ENCODE peak calls at places on chromosomes 4 and X, in four cellular contexts. E is NCI-H345, P is coronary artery, V is pons. D is an unnamed sample.

GRCh38 chr4:77669911-77670590 is 64.4 kb downstream of the CXCL13 start:
- DNase-seq in E (peak), P (no peak), V (no peak), D (no peak)

GRCh38 chr4:105158837-105159236 is 12.2 kb downstream of the TET2 start:
- DNase-seq in E (no peak), P (no peak), V (no peak), D (no peak)

GRCh38 chrX:45619290-45619689 is 418.6 kb upstream of the DIPK2B start:
- DNase-seq in E (no peak), P (no peak), V (no peak), D (no peak)

GRCh38 chrX:121122332-121122731 is 74.9 kb downstream of the GLUD2 start:
- DNase-seq in E (no peak), P (no peak), V (no peak), D (no peak)

GRCh38 chr4:140309124-140309870 is 64.1 kb upstream of the SCOC start:
- DNase-seq in E (no peak), P (no peak), V (no peak), D (no peak)

GRCh38 chr4:173403051-173403450 is 4.1 kb upstream of the SCRG1 start:
- DNase-seq in E (no peak), P (no peak), V (no peak), D (no peak)

GRCh38 chrX:151726751-151727150 is 7.8 kb upstream of the CNGA2 start:
- DNase-seq in E (no peak), P (no peak), V (no peak), D (no peak)

GRCh38 chrX:12956704-12957541 is 18.0 kb upstream of the TMSB4X start:
- DNase-seq in E (no peak), P (no peak), V (peak), D (no peak)

GRCh38 chr4:48603366-48604003 is 113.4 kb downstream of the ZAR1 start:
- DNase-seq in E (no peak), P (no peak), V (no peak), D (no peak)

GRCh38 chr4:66750273-66750672 is 795.0 kb downstream of the CENPC start:
- DNase-seq in E (no peak), P (no peak), V (no peak), D (no peak)

GRCh38 chr4:168836482-168836881 is 173.6 kb downstream of the CBR4 start:
- DNase-seq in E (no peak), P (no peak), V (no peak), D (no peak)

GRCh38 chrX:115894087-115894486 is 276.5 kb upstream of the AGTR2 start:
- DNase-seq in E (no peak), P (no peak), V (peak), D (no peak)

GRCh38 chrX:110407910-110408545 is 49.4 kb downstream of the RTL9 start:
- DNase-seq in E (peak), P (no peak), V (peak), D (no peak)

GRCh38 chrX:115949900-115950822 is 220.4 kb upstream of the AGTR2 start:
- DNase-seq in E (peak), P (no peak), V (peak), D (no peak)

GRCh38 chr4:41932988-41933387 is 2.2 kb upstream of the TMEM33 start:
- DNase-seq in E (no peak), P (no peak), V (no peak), D (no peak)

GRCh38 chr4:109978704-109979103 is 66.0 kb downstream of the EGF start:
- DNase-seq in E (no peak), P (no peak), V (no peak), D (no peak)

GRCh38 chr4:173242466-173243250 is 74.0 kb downstream of the GALNT7 start:
- DNase-seq in E (no peak), P (no peak), V (no peak), D (no peak)

GRCh38 chr4:133320576-133321170 is 171.6 kb downstream of the PCDH10 start:
- DNase-seq in E (peak), P (no peak), V (peak), D (no peak)

GRCh38 chr4:183029365-183029764 is 69.7 kb upstream of the WWC2 start:
- DNase-seq in E (no peak), P (no peak), V (no peak), D (no peak)

GRCh38 chrX:96979766-96980165 is 96.1 kb downstream of the RPA4 start:
- DNase-seq in E (no peak), P (no peak), V (no peak), D (no peak)

GRCh38 chr4:87375719-87376291 is 15.2 kb downstream of the HSD17B11 start:
- DNase-seq in E (peak), P (no peak), V (peak), D (no peak)

GRCh38 chr4:140856692-140857091 is 100.5 kb upstream of the TBC1D9 start:
- DNase-seq in E (no peak), P (no peak), V (no peak), D (no peak)

GRCh38 chr4:2811830-2812599 is 19.1 kb downstream of the SH3BP2 start:
- DNase-seq in E (peak), P (no peak), V (peak), D (peak)